ENCODE peak calls at places on chromosomes 2 and 18, in six cellular contexts. R is GM12878, G is heart right ventricle, B is psoas muscle, Z is sigmoid colon, O is SJSA1. K is an unnamed sample. For H3K4me1, the result is how much of the 10 kb centered on the place peaks cover.

GRCh38 chr2:182319556-182319955 is 107.3 kb downstream of the PDE1A start:
- DNase-seq in R (no peak), G (no peak), B (no peak), Z (no peak), O (no peak), K (no peak)

GRCh38 chr2:237097326-237097910 is 11.7 kb downstream of the COPS8 start:
- DNase-seq in R (no peak), G (no peak), B (no peak), Z (no peak), O (no peak), K (no peak)

GRCh38 chr18:33700513-33700976 is 122.5 kb downstream of the ASXL3 start:
- DNase-seq in R (peak), G (no peak), B (no peak), Z (no peak), O (no peak), K (no peak)

GRCh38 chr2:44250376-44250775 is 24.9 kb upstream of the SLC3A1 start:
- DNase-seq in R (peak), G (no peak), B (no peak), Z (no peak), O (no peak), K (no peak)

GRCh38 chr2:179862898-179863458 is 1.6 kb upstream of the ZNF385B start:
- DNase-seq in R (no peak), G (no peak), B (no peak), Z (no peak), O (no peak), K (no peak)

GRCh38 chr2:43426305-43427031 is 169.4 kb downstream of the THADA start:
- DNase-seq in R (peak), G (peak), B (peak), Z (peak), O (peak), K (peak)

GRCh38 chr2:101446869-101447268 is 28.0 kb downstream of the RFX8 start:
- DNase-seq in R (no peak), G (no peak), B (no peak), Z (no peak), O (peak), K (no peak)

GRCh38 chr2:23542390-23542789 is 157.4 kb downstream of the KLHL29 start:
- DNase-seq in R (no peak), G (no peak), B (no peak), Z (no peak), O (no peak), K (no peak)

GRCh38 chr2:230914886-230915285 is 10.2 kb downstream of the GPR55 start:
- DNase-seq in R (no peak), G (no peak), B (no peak), Z (no peak), O (no peak), K (peak)

DNA sequence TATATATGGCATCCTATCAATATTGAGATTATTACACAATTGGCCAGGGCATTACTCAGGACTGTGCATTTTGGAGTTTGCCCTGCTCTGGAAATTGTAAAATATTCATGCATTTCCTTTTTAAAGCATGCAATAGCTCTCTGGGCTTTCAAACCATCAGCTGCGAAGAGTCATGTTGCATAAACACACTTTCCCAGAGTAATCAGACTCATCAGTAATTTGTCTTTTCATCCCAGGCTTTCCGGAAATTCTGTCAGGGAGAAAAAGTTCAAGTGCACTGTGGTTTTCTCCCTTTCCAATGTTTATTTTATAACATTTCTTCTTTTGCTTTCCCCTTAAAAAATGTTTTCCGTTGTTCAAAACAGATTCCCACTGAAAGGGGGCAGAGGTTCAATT is 38.9 kb upstream of the FHL2 start:
- DNase-seq in R (no peak), G (no peak), B (no peak), Z (no peak), O (peak), K (no peak)
- H3K27ac ChIP-seq in R (no peak), G (peak), B (no peak), Z (peak), O (peak), K (peak)

DNA sequence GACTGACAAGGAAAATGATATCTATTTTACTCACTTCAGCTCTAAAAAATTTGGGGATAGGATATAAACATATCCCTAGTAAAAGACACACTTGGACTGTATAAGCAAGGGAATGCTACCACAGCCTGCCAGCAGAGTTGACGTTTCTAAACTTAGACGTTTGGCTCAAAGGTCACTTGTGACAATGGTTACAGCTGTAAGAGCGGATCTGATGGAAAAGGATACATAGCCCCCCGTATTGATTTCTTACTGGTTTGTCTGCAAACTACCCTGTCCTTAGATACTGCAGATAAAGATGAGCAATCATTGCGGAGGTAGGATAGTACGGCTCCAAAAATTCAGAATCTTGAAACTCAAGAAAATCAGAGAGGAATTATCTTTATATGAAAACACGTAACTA is 129.1 kb upstream of the ITGB6 start:
- DNase-seq in R (no peak), G (no peak), B (no peak), Z (no peak), O (no peak), K (no peak)
- H3K4me1 ChIP-seq in R (under half), G (half or more), B (half or more), Z (under half), O (half or more), K (half or more)

GRCh38 chr18:3257627-3258120 is 4.3 kb upstream of the MYL12B start:
- DNase-seq in R (no peak), G (no peak), B (no peak), Z (no peak), O (no peak), K (no peak)
- H3K27ac ChIP-seq in R (no peak), G (peak), B (peak), Z (peak), O (peak), K (peak)

DNA sequence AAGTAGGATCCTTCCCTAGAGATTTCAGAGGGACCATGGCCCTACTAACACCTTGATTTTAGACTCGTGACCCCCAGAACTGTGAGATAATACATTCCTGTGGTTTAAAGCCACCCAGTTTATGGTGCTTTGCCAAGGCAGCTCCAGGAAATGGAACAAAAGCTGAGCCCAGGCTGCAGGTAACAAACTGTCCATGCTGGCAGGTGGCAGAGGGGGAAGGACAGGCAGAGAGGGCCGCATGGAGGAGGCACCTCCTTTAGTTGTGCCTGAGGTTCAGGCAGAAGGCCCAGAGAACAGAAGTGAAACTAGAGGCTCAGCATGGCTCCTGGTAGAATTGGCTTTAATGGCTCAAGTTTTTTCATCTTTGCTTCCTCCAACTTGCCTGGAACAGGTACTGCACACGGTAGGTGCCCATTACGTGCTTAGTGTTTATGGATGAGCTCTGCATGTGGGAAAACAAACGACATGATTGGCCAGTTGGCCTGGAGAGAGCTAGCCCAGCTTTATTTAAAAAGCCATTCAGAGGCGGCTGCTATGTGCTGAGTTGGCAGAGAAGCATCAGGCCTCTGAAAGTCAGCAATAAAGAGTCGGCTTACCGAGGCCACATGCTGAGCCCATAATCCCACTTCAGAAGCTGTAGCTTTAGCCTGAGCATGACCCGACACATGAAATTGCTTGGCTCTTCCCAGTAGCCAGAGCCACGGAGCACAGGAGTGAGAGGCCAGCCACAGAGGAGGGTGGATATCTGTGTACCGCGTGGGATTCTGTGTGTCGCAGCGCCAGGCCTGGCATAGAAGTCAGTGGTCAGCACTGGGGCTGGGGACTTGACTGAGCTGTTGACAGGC is 36.5 kb downstream of the HS1BP3 start:
- DNase-seq in R (no peak), G (no peak), B (peak), Z (peak), O (no peak), K (peak)
- H3K4me1 ChIP-seq in R (under half), G (half or more), B (half or more), Z (under half), O (under half), K (half or more)